ENCODE peak calls at places on chromosomes 3 and 15, in four cellular contexts. L is H1, G is K562, I is HepG2. K is an unnamed sample.

GRCh38 chr15:80856809-80857377 is 77.7 kb downstream of the CEMIP start:
- DNase-seq in G (no peak), I (peak; percentile 97), L (no peak), K (no peak)

GRCh38 chr3:63519426-63519825 is 133.0 kb upstream of the SNTN start:
- DNase-seq in I (no peak), G (no peak), L (no peak), K (no peak)

GRCh38 chr3:194136519-194137313 is 768 bp downstream of the HES1 start:
- DNase-seq in L (peak; percentile 68), I (peak; percentile 14), G (no peak), K (peak; percentile 56)

GRCh38 chr15:31399544-31400171 is 73.0 kb downstream of the KLF13 start:
- DNase-seq in G (no peak), L (no peak), I (no peak), K (no peak)

GRCh38 chr3:36941658-36942057 is 3.2 kb downstream of the TRANK1 start:
- DNase-seq in G (peak; percentile 36), L (peak; percentile 14), I (no peak), K (no peak)

GRCh38 chr3:144708437-144708836 is 736.8 kb downstream of the DIPK2A start:
- DNase-seq in L (no peak), G (no peak), I (no peak), K (no peak)

GRCh38 chr15:90617668-90618097 is 88.0 kb downstream of the CRTC3 start:
- DNase-seq in I (no peak), L (no peak), G (no peak), K (no peak)

GRCh38 chr3:29516164-29516563 is 235.3 kb downstream of the RBMS3 start:
- DNase-seq in I (no peak), L (no peak), G (no peak), K (no peak)

GRCh38 chr3:112767177-112767576 is 79.5 kb downstream of the CD200R1L start:
- DNase-seq in G (no peak), L (no peak), I (no peak), K (no peak)

GRCh38 chr3:94716326-94717018 is 653.6 kb downstream of the NSUN3 start:
- DNase-seq in G (no peak), L (no peak), I (peak; percentile 24), K (no peak)

GRCh38 chr3:197603317-197603933 is 47.7 kb upstream of the BDH1 start:
- DNase-seq in G (no peak), I (no peak), L (no peak), K (no peak)

GRCh38 chr15:75843618-75844610 is 667 bp downstream of the UBE2Q2 start:
- DNase-seq in I (peak; percentile 11), L (peak; percentile 81), G (peak; percentile 84), K (peak; percentile 88)

GRCh38 chr3:131591394-131591990 is 88.7 kb upstream of the MRPL3 start:
- DNase-seq in I (no peak), L (no peak), G (no peak), K (no peak)

GRCh38 chr3:26753109-26753508 is 130.5 kb downstream of the LRRC3B start:
- DNase-seq in G (no peak), I (no peak), L (no peak), K (no peak)

GRCh38 chr3:136343446-136343845 is 93.3 kb downstream of the PCCB start:
- DNase-seq in I (no peak), G (no peak), L (no peak), K (no peak)

GRCh38 chr15:91200101-91200754 is 100.2 kb downstream of the SV2B start:
- DNase-seq in L (no peak), G (no peak), I (no peak), K (no peak)

GRCh38 chr3:151919446-151919845 is 46.0 kb downstream of the SUCNR1 start:
- DNase-seq in L (no peak), I (no peak), G (no peak), K (no peak)

GRCh38 chr15:58537480-58537879 is 105.7 kb downstream of the LIPC start:
- DNase-seq in I (no peak), G (no peak), L (no peak), K (no peak)

GRCh38 chr3:167740961-167741587 is 5.6 kb downstream of the SERPINI1 start:
- DNase-seq in I (peak; percentile 43), G (no peak), L (no peak), K (peak; percentile 51)

GRCh38 chr3:156826896-156827882 is 1.0 kb downstream of the LEKR1 start:
- DNase-seq in I (no peak), L (no peak), G (no peak), K (no peak)

GRCh38 chr3:193992638-193993037 is 143.3 kb upstream of the HES1 start:
- DNase-seq in L (no peak), G (no peak), I (no peak), K (no peak)

GRCh38 chr3:133274477-133274876 is 125.4 kb upstream of the BFSP2 start:
- DNase-seq in I (no peak), L (no peak), G (no peak), K (no peak)

GRCh38 chr3:100354850-100355249 is 20.3 kb downstream of the NIT2 start:
- DNase-seq in G (no peak), I (no peak), L (no peak), K (no peak)

GRCh38 chr3:123385072-123385471 is 63.8 kb downstream of the ADCY5 start:
- DNase-seq in G (no peak), I (no peak), L (no peak), K (no peak)

GRCh38 chr3:108822167-108822897 is at the start of gene TRAT1:
- DNase-seq in L (no peak), G (no peak), I (no peak), K (no peak)

GRCh38 chr3:190053919-190054672 is 66.6 kb downstream of the P3H2 start:
- DNase-seq in I (no peak), L (no peak), G (no peak), K (no peak)

GRCh38 chr3:51949121-51949520 is 6.1 kb upstream of the GPR62 start:
- DNase-seq in I (no peak), L (no peak), G (no peak), K (no peak)

GRCh38 chr3:64454179-64454578 is 228.9 kb upstream of the PRICKLE2 start:
- DNase-seq in I (no peak), G (no peak), L (no peak), K (no peak)

GRCh38 chr15:35626531-35626930 is 80.6 kb upstream of the DPH6 start:
- DNase-seq in G (no peak), I (no peak), L (no peak), K (peak; percentile 1)

GRCh38 chr15:62977952-62978811 is 64.4 kb upstream of the TPM1 start:
- DNase-seq in I (no peak), G (no peak), L (no peak), K (no peak)

GRCh38 chr3:177624523-177625495 is 427.5 kb upstream of the TBL1XR1 start:
- DNase-seq in I (peak; percentile 63), L (no peak), G (no peak), K (no peak)

GRCh38 chr3:101886626-101887025 is 37.3 kb downstream of the NFKBIZ start:
- DNase-seq in I (no peak), L (no peak), G (no peak), K (no peak)

GRCh38 chr3:101896103-101896757 is 46.9 kb downstream of the NFKBIZ start:
- DNase-seq in I (no peak), G (no peak), L (no peak), K (no peak)

GRCh38 chr3:101888653-101889052 is 39.3 kb downstream of the NFKBIZ start:
- DNase-seq in I (no peak), G (no peak), L (no peak), K (no peak)

GRCh38 chr3:101892648-101893047 is 43.3 kb downstream of the NFKBIZ start:
- DNase-seq in L (no peak), I (no peak), G (no peak), K (no peak)

DNA sequence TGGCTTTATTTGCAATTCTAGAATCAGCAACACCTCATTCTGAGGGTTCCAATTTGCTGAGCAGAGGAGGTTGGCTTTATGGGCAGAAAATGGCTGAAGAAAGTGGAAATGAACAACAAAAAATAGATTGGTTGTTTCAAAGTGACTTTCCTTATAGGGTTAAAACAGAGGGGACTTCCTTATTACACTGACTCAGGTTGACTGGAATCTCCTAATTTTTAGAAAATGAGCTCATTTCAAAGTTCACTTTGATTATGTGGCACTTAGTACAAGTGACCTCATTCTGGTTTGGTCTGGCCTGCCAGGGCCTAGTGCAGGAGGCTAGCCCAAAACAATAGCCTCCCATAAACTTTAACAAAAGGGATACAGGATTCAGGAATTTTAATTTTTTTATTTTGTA is 41.4 kb downstream of the NFKBIZ start:
- DNase-seq in L (no peak), I (no peak), G (no peak), K (no peak)
- TF ChIP-seq TAF1 in L (no peak), I (no peak), G (no peak), K (no peak)

GRCh38 chr3:43425829-43426228 is 139.5 kb downstream of the SNRK start:
- DNase-seq in I (no peak), L (no peak), G (no peak), K (no peak)

GRCh38 chr3:43423634-43424033 is 137.3 kb downstream of the SNRK start:
- DNase-seq in L (no peak), G (no peak), I (no peak), K (no peak)

GRCh38 chr3:43423142-43423541 is 136.8 kb downstream of the SNRK start:
- DNase-seq in I (no peak), G (no peak), L (no peak), K (no peak)

DNA sequence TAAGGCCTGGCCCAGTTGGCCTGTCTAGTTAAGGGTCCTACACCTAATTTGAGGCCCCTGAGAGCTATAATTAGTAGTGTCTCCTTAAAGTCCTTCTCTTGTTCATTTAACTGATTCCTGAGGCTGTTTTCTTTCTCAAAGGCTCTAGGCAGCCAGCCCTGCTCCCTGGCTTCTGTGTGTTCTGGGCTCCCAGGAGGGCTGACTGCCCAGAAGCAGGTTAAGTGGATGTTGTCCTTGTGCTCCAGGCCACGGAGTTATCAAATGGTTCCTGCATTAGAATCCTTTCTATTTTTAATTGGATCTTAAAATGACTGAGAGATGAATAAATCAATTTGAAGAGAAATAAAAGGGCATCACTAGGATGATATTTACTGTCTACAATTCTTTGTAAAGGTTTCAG is 140.0 kb downstream of the SNRK start:
- DNase-seq in I (no peak), L (no peak), G (no peak), K (peak; percentile 7)
- H3K4me3 ChIP-seq in I (no peak overlapping the region), L (no peak overlapping the region), G (no peak overlapping the region), K (no peak overlapping the region)

DNA sequence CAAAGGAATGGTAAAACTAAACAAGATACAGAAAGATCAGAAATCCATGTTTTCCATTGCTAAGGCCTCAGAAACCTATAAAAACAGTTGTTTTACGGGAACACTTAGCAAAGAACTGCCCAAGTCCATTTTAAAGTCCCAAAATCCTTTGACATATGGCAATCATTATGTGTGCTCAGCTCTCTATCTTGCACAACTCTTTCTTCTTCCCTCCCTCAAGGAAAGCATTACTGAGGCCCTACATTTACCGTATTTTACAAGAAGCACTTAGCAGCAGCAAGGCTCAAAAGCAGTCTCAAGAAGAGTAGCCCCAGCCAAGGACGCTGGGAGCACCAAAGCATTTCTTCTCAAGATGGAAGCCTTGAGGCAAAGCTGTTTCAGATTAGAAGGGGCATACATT is 169.6 kb upstream of the LRTM1 start:
- DNase-seq in G (no peak), I (no peak), L (no peak), K (no peak)
- TF ChIP-seq TAF1 in G (no peak), I (no peak), L (no peak), K (no peak)

DNA sequence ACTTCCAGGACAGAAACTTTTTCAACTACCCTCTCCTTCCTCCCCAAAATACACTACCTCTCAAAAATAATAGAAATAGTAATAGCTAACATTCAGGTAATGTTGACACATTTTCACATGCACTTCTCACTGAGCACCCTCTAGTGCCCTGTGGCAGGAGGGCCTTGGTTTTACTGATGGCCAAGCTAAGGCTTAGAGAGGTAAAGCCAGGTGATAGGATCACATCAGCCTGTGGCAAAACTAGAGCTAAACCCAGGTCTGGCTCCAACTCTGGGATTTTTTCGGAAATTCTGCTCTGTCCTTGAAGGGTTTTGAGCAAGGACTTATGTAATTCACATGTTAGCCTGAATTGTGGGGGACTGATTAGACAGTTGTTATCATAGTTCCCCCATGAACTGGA is 922 bp upstream of the TAMM41 start:
- DNase-seq in L (no peak), I (peak; percentile 8), G (no peak), K (no peak)
- H3K4me3 ChIP-seq in L (no peak overlapping the region), I (peak overlapping the region; percentile 81), G (no peak overlapping the region), K (no peak overlapping the region)

K was measured in SK-N-SH.